ENCODE peak calls at places on chromosome 12, in eight cellular contexts. One of them, this sample, is unnamed.

GRCh38 chr12:71642264-71642663 is 21.4 kb downstream of the ZFC3H1 start:
- DNase-seq in stomach: no peak
- DNase-seq in colonic mucosa: no peak
- DNase-seq in CD8-positive, alpha-beta T cell: no peak
- DNase-seq in adrenal gland: no peak
- DNase-seq in body of pancreas: no peak
- DNase-seq in endodermal cell: no peak
- DNase-seq in A549: no peak
- DNase-seq in this sample: no peak

GRCh38 chr12:57145460-57146059 is 1.9 kb downstream of the LRP1-AS start:
- DNase-seq in stomach: no peak
- DNase-seq in colonic mucosa: no peak
- DNase-seq in CD8-positive, alpha-beta T cell: no peak
- DNase-seq in adrenal gland: no peak
- DNase-seq in body of pancreas: no peak
- DNase-seq in endodermal cell: no peak
- DNase-seq in A549: no peak
- DNase-seq in this sample: no peak

GRCh38 chr12:15180975-15181683 is 40.1 kb downstream of the RERG start:
- DNase-seq in stomach: no peak
- DNase-seq in colonic mucosa: no peak
- DNase-seq in CD8-positive, alpha-beta T cell: no peak
- DNase-seq in adrenal gland: no peak
- DNase-seq in body of pancreas: no peak
- DNase-seq in endodermal cell: no peak
- DNase-seq in A549: no peak
- DNase-seq in this sample: no peak

GRCh38 chr12:114903394-114903748 is 219.4 kb upstream of the TBX3 start:
- DNase-seq in stomach: no peak
- DNase-seq in colonic mucosa: no peak
- DNase-seq in CD8-positive, alpha-beta T cell: no peak
- DNase-seq in adrenal gland: no peak
- DNase-seq in body of pancreas: no peak
- DNase-seq in endodermal cell: peak; percentile 62
- DNase-seq in A549: no peak
- DNase-seq in this sample: no peak

GRCh38 chr12:53096089-53096741 is 1.3 kb upstream of the IGFBP6 start:
- DNase-seq in stomach: peak; percentile 28
- DNase-seq in colonic mucosa: peak; percentile 62
- DNase-seq in CD8-positive, alpha-beta T cell: no peak
- DNase-seq in adrenal gland: peak; percentile 42
- DNase-seq in body of pancreas: peak; percentile 41
- DNase-seq in endodermal cell: no peak
- DNase-seq in A549: no peak
- DNase-seq in this sample: no peak

GRCh38 chr12:94977766-94978468 is 25.6 kb downstream of the NDUFA12 start:
- DNase-seq in stomach: no peak
- DNase-seq in colonic mucosa: no peak
- DNase-seq in CD8-positive, alpha-beta T cell: no peak
- DNase-seq in adrenal gland: no peak
- DNase-seq in body of pancreas: no peak
- DNase-seq in endodermal cell: no peak
- DNase-seq in A549: no peak
- DNase-seq in this sample: no peak

GRCh38 chr12:120468271-120468845 is 1.2 kb downstream of the SRSF9 start:
- DNase-seq in stomach: peak; percentile 44
- DNase-seq in colonic mucosa: peak; percentile 31
- DNase-seq in CD8-positive, alpha-beta T cell: no peak
- DNase-seq in adrenal gland: peak; percentile 60
- DNase-seq in body of pancreas: peak; percentile 51
- DNase-seq in endodermal cell: peak; percentile 84
- DNase-seq in A549: peak; percentile 25
- DNase-seq in this sample: no peak

GRCh38 chr12:132285991-132286681 is 43.3 kb downstream of the GALNT9 start:
- DNase-seq in stomach: peak; percentile 48
- DNase-seq in colonic mucosa: peak; percentile 50
- DNase-seq in CD8-positive, alpha-beta T cell: no peak
- DNase-seq in adrenal gland: peak; percentile 76
- DNase-seq in body of pancreas: peak; percentile 60
- DNase-seq in endodermal cell: peak; percentile 82
- DNase-seq in A549: no peak
- DNase-seq in this sample: no peak

GRCh38 chr12:81010641-81011040 is 67.2 kb upstream of the ACSS3 start:
- DNase-seq in stomach: no peak
- DNase-seq in colonic mucosa: no peak
- DNase-seq in CD8-positive, alpha-beta T cell: no peak
- DNase-seq in adrenal gland: no peak
- DNase-seq in body of pancreas: no peak
- DNase-seq in endodermal cell: no peak
- DNase-seq in A549: no peak
- DNase-seq in this sample: no peak

GRCh38 chr12:12819752-12820311 is 6.7 kb downstream of the DDX47 start:
- DNase-seq in stomach: no peak
- DNase-seq in colonic mucosa: no peak
- DNase-seq in CD8-positive, alpha-beta T cell: no peak
- DNase-seq in adrenal gland: peak; percentile 12
- DNase-seq in body of pancreas: no peak
- DNase-seq in endodermal cell: no peak
- DNase-seq in A549: peak; percentile 50
- DNase-seq in this sample: peak; percentile 78

GRCh38 chr12:31234955-31235867 is 90.7 kb downstream of the SINHCAF start:
- DNase-seq in stomach: peak; percentile 56
- DNase-seq in colonic mucosa: peak; percentile 24
- DNase-seq in CD8-positive, alpha-beta T cell: no peak
- DNase-seq in adrenal gland: peak; percentile 53
- DNase-seq in body of pancreas: peak; percentile 66
- DNase-seq in endodermal cell: peak; percentile 91
- DNase-seq in A549: peak; percentile 49
- DNase-seq in this sample: no peak

GRCh38 chr12:89351489-89352241 is 636 bp downstream of the DUSP6 start:
- DNase-seq in stomach: peak; percentile 47
- DNase-seq in colonic mucosa: peak; percentile 52
- DNase-seq in CD8-positive, alpha-beta T cell: no peak
- DNase-seq in adrenal gland: peak; percentile 10
- DNase-seq in body of pancreas: peak; percentile 67
- DNase-seq in endodermal cell: peak; percentile 81
- DNase-seq in A549: peak; percentile 32
- DNase-seq in this sample: no peak

GRCh38 chr12:126198516-126198915 is 1133.3 kb downstream of the AACS start:
- DNase-seq in stomach: no peak
- DNase-seq in colonic mucosa: no peak
- DNase-seq in CD8-positive, alpha-beta T cell: no peak
- DNase-seq in adrenal gland: no peak
- DNase-seq in body of pancreas: no peak
- DNase-seq in endodermal cell: no peak
- DNase-seq in A549: no peak
- DNase-seq in this sample: no peak

GRCh38 chr12:13011098-13011497 is 11.0 kb upstream of the HEBP1 start:
- DNase-seq in stomach: no peak
- DNase-seq in colonic mucosa: no peak
- DNase-seq in CD8-positive, alpha-beta T cell: no peak
- DNase-seq in adrenal gland: no peak
- DNase-seq in body of pancreas: no peak
- DNase-seq in endodermal cell: no peak
- DNase-seq in A549: no peak
- DNase-seq in this sample: no peak

GRCh38 chr12:65529771-65530435 is 251.4 kb downstream of the MSRB3 start:
- DNase-seq in stomach: no peak
- DNase-seq in colonic mucosa: no peak
- DNase-seq in CD8-positive, alpha-beta T cell: no peak
- DNase-seq in adrenal gland: no peak
- DNase-seq in body of pancreas: no peak
- DNase-seq in endodermal cell: no peak
- DNase-seq in A549: no peak
- DNase-seq in this sample: no peak

GRCh38 chr12:26226629-26227375 is 31.4 kb downstream of the SSPN start:
- DNase-seq in stomach: peak; percentile 30
- DNase-seq in colonic mucosa: no peak
- DNase-seq in CD8-positive, alpha-beta T cell: no peak
- DNase-seq in adrenal gland: peak; percentile 56
- DNase-seq in body of pancreas: peak; percentile 54
- DNase-seq in endodermal cell: peak; percentile 87
- DNase-seq in A549: no peak
- DNase-seq in this sample: no peak

GRCh38 chr12:52165096-52165855 is 26.5 kb downstream of the KRT80 start:
- DNase-seq in stomach: no peak
- DNase-seq in colonic mucosa: no peak
- DNase-seq in CD8-positive, alpha-beta T cell: no peak
- DNase-seq in adrenal gland: no peak
- DNase-seq in body of pancreas: no peak
- DNase-seq in endodermal cell: no peak
- DNase-seq in A549: no peak
- DNase-seq in this sample: no peak

GRCh38 chr12:6181583-6182278 is 18.5 kb upstream of the CD9 start:
- DNase-seq in stomach: no peak
- DNase-seq in colonic mucosa: no peak
- DNase-seq in CD8-positive, alpha-beta T cell: no peak
- DNase-seq in adrenal gland: no peak
- DNase-seq in body of pancreas: no peak
- DNase-seq in endodermal cell: peak; percentile 49
- DNase-seq in A549: no peak
- DNase-seq in this sample: no peak

GRCh38 chr12:6178981-6179761 is 21.0 kb upstream of the CD9 start:
- DNase-seq in stomach: no peak
- DNase-seq in colonic mucosa: no peak
- DNase-seq in CD8-positive, alpha-beta T cell: no peak
- DNase-seq in adrenal gland: no peak
- DNase-seq in body of pancreas: no peak
- DNase-seq in endodermal cell: peak; percentile 86
- DNase-seq in A549: no peak
- DNase-seq in this sample: no peak

GRCh38 chr12:6182279-6182898 is 17.8 kb upstream of the CD9 start:
- DNase-seq in stomach: peak; percentile 59
- DNase-seq in colonic mucosa: peak; percentile 70
- DNase-seq in CD8-positive, alpha-beta T cell: no peak
- DNase-seq in adrenal gland: no peak
- DNase-seq in body of pancreas: peak; percentile 20
- DNase-seq in endodermal cell: peak; percentile 52
- DNase-seq in A549: no peak
- DNase-seq in this sample: no peak

GRCh38 chr12:6180300-6181051 is 19.7 kb upstream of the CD9 start:
- DNase-seq in stomach: peak; percentile 57
- DNase-seq in colonic mucosa: peak; percentile 59
- DNase-seq in CD8-positive, alpha-beta T cell: no peak
- DNase-seq in adrenal gland: peak; percentile 73
- DNase-seq in body of pancreas: no peak
- DNase-seq in endodermal cell: peak; percentile 47
- DNase-seq in A549: no peak
- DNase-seq in this sample: no peak

DNA sequence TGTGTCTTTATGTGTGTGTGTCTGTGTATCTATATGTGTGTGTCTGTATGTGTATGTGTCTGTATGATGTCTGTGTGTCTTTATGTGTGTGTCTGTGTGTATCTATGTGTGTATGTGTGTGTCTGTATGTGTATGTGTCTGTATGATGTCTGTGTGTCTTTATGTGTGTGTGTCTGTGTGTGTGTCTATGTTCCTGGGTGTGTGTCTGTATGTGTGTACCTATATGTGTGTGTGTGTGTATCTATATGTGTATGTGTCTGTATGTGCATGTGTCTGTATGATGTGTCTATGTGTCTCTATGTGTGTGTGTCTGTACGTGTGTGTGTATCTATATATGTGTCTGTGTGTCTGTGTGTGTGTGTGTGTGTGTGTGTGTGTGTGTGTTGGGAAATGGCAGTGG is 19.0 kb upstream of the CD9 start:
- DNase-seq in stomach: no peak
- DNase-seq in colonic mucosa: no peak
- DNase-seq in CD8-positive, alpha-beta T cell: no peak
- DNase-seq in adrenal gland: no peak
- DNase-seq in body of pancreas: no peak
- DNase-seq in endodermal cell: no peak
- DNase-seq in A549: no peak
- DNase-seq in this sample: no peak
- H3K27ac ChIP-seq in stomach: peak overlapping the region; percentile 76
- H3K27ac ChIP-seq in colonic mucosa: no peak overlapping the region
- H3K27ac ChIP-seq in CD8-positive, alpha-beta T cell: no peak overlapping the region
- H3K27ac ChIP-seq in adrenal gland: peak overlapping the region; percentile 90
- H3K27ac ChIP-seq in body of pancreas: no peak overlapping the region
- H3K27ac ChIP-seq in endodermal cell: no peak overlapping the region
- H3K27ac ChIP-seq in A549: no peak overlapping the region
- H3K27ac ChIP-seq in this sample: no peak overlapping the region

DNA sequence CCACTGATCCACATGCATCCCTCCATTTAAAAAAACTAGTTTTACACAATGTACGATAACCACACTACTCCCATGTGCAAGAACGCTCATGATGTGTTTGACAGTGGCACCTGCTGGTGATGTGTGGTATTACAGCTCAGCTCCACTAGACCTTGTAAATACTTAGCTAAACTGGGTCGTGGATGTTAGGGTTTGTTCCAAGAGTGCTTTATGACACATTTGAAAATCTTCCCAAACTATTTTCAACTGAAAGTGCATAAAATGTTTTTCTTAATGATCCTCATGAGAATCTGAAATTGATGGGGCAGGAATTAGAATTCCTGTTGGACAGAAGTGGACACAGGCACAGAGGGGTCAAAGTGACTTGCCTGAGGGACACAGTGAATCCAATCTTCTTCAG is 99.2 kb downstream of the SCARB1 start:
- DNase-seq in stomach: no peak
- DNase-seq in colonic mucosa: peak; percentile 65
- DNase-seq in CD8-positive, alpha-beta T cell: no peak
- DNase-seq in adrenal gland: peak; percentile 60
- DNase-seq in body of pancreas: peak; percentile 55
- DNase-seq in endodermal cell: peak; percentile 87
- DNase-seq in A549: no peak
- DNase-seq in this sample: no peak
- H3K27ac ChIP-seq in stomach: peak overlapping the region; percentile 79
- H3K27ac ChIP-seq in colonic mucosa: peak overlapping the region; percentile 34
- H3K27ac ChIP-seq in CD8-positive, alpha-beta T cell: no peak overlapping the region
- H3K27ac ChIP-seq in adrenal gland: peak overlapping the region; percentile 71
- H3K27ac ChIP-seq in body of pancreas: no peak overlapping the region
- H3K27ac ChIP-seq in endodermal cell: no peak overlapping the region
- H3K27ac ChIP-seq in A549: no peak overlapping the region
- H3K27ac ChIP-seq in this sample: no peak overlapping the region

DNA sequence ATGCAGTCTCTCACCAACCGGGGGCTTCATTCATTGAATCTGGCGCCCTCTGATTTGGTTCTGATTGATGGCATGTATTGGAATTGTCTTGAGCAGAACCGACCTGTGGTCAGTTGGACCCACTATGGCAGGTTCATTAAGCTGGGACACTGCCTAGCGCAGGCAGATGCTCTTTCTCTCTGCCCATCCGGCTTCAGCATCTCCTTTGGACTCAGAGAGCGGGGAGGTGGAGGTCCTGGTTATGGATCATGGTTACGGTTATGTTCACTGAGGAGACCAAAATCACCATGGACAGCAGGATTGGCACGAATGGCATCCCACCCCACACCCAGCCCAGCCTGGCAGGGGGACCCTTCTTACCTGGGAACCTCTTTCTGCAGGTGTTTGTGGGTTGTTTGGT is 16.4 kb upstream of the BCL7A start:
- DNase-seq in stomach: no peak
- DNase-seq in colonic mucosa: no peak
- DNase-seq in CD8-positive, alpha-beta T cell: no peak
- DNase-seq in adrenal gland: no peak
- DNase-seq in body of pancreas: no peak
- DNase-seq in endodermal cell: no peak
- DNase-seq in A549: no peak
- DNase-seq in this sample: no peak
- H3K27ac ChIP-seq in stomach: no peak overlapping the region
- H3K27ac ChIP-seq in colonic mucosa: no peak overlapping the region
- H3K27ac ChIP-seq in CD8-positive, alpha-beta T cell: no peak overlapping the region
- H3K27ac ChIP-seq in adrenal gland: no peak overlapping the region
- H3K27ac ChIP-seq in body of pancreas: no peak overlapping the region
- H3K27ac ChIP-seq in endodermal cell: no peak overlapping the region
- H3K27ac ChIP-seq in A549: no peak overlapping the region
- H3K27ac ChIP-seq in this sample: no peak overlapping the region

GRCh38 chr12:58415716-58416115 is 474.3 kb downstream of the ATP23 start:
- DNase-seq in stomach: no peak
- DNase-seq in colonic mucosa: no peak
- DNase-seq in CD8-positive, alpha-beta T cell: no peak
- DNase-seq in adrenal gland: no peak
- DNase-seq in body of pancreas: no peak
- DNase-seq in endodermal cell: no peak
- DNase-seq in A549: no peak
- DNase-seq in this sample: no peak
- H3K27ac ChIP-seq in stomach: no peak overlapping the region
- H3K27ac ChIP-seq in colonic mucosa: no peak overlapping the region
- H3K27ac ChIP-seq in CD8-positive, alpha-beta T cell: no peak overlapping the region
- H3K27ac ChIP-seq in adrenal gland: no peak overlapping the region
- H3K27ac ChIP-seq in body of pancreas: no peak overlapping the region
- H3K27ac ChIP-seq in endodermal cell: no peak overlapping the region
- H3K27ac ChIP-seq in A549: peak overlapping the region; percentile 73
- H3K27ac ChIP-seq in this sample: peak overlapping the region; percentile 87